ENCODE peak calls at places on chromosomes 12 and 14, in ten cellular contexts. One of them, this sample, is unnamed.

GRCh38 chr12:27396416-27396815 is 50.1 kb upstream of the SMCO2 start:
- DNase-seq in neuronal stem cell: no peak
- DNase-seq in SJCRH30: no peak
- DNase-seq in HCT116: no peak
- DNase-seq in lower leg skin: no peak
- DNase-seq in right cardiac atrium: no peak
- DNase-seq in aorta: no peak
- DNase-seq in right lobe of liver: no peak
- DNase-seq in upper lobe of right lung: no peak
- DNase-seq in retinal pigment epithelial cell: no peak
- DNase-seq in this sample: no peak

GRCh38 chr14:50763386-50764007 is 67.5 kb downstream of the NIN start:
- DNase-seq in neuronal stem cell: no peak
- DNase-seq in SJCRH30: no peak
- DNase-seq in HCT116: no peak
- DNase-seq in lower leg skin: no peak
- DNase-seq in right cardiac atrium: no peak
- DNase-seq in aorta: no peak
- DNase-seq in right lobe of liver: no peak
- DNase-seq in upper lobe of right lung: no peak
- DNase-seq in retinal pigment epithelial cell: no peak
- DNase-seq in this sample: peak; percentile 34

GRCh38 chr12:12236896-12237295 is 29.9 kb downstream of the LRP6 start:
- DNase-seq in neuronal stem cell: no peak
- DNase-seq in SJCRH30: no peak
- DNase-seq in HCT116: no peak
- DNase-seq in lower leg skin: no peak
- DNase-seq in right cardiac atrium: no peak
- DNase-seq in aorta: no peak
- DNase-seq in right lobe of liver: no peak
- DNase-seq in upper lobe of right lung: no peak
- DNase-seq in retinal pigment epithelial cell: no peak
- DNase-seq in this sample: no peak

GRCh38 chr12:119157528-119157927 is 21.2 kb upstream of the HSPB8 start:
- DNase-seq in neuronal stem cell: no peak
- DNase-seq in SJCRH30: no peak
- DNase-seq in HCT116: no peak
- DNase-seq in lower leg skin: no peak
- DNase-seq in right cardiac atrium: peak; percentile 95
- DNase-seq in aorta: peak; percentile 88
- DNase-seq in right lobe of liver: no peak
- DNase-seq in upper lobe of right lung: peak; percentile 78
- DNase-seq in retinal pigment epithelial cell: no peak
- DNase-seq in this sample: no peak

GRCh38 chr14:90671382-90671781 is 144.8 kb downstream of the TTC7B start:
- DNase-seq in neuronal stem cell: no peak
- DNase-seq in SJCRH30: no peak
- DNase-seq in HCT116: no peak
- DNase-seq in lower leg skin: no peak
- DNase-seq in right cardiac atrium: no peak
- DNase-seq in aorta: no peak
- DNase-seq in right lobe of liver: no peak
- DNase-seq in upper lobe of right lung: no peak
- DNase-seq in retinal pigment epithelial cell: no peak
- DNase-seq in this sample: no peak

GRCh38 chr12:96882862-96883261 is 24.2 kb upstream of the NEDD1 start:
- DNase-seq in neuronal stem cell: no peak
- DNase-seq in SJCRH30: no peak
- DNase-seq in HCT116: no peak
- DNase-seq in lower leg skin: no peak
- DNase-seq in right cardiac atrium: no peak
- DNase-seq in aorta: no peak
- DNase-seq in right lobe of liver: no peak
- DNase-seq in upper lobe of right lung: no peak
- DNase-seq in retinal pigment epithelial cell: no peak
- DNase-seq in this sample: no peak

GRCh38 chr14:30227436-30227835 is 299.8 kb upstream of the PRKD1 start:
- DNase-seq in neuronal stem cell: no peak
- DNase-seq in SJCRH30: no peak
- DNase-seq in HCT116: no peak
- DNase-seq in lower leg skin: no peak
- DNase-seq in right cardiac atrium: peak; percentile 61
- DNase-seq in aorta: no peak
- DNase-seq in right lobe of liver: no peak
- DNase-seq in upper lobe of right lung: no peak
- DNase-seq in retinal pigment epithelial cell: no peak
- DNase-seq in this sample: no peak

GRCh38 chr12:92363295-92364146 is 217.9 kb upstream of the BTG1 start:
- DNase-seq in neuronal stem cell: no peak
- DNase-seq in SJCRH30: peak; percentile 95
- DNase-seq in HCT116: no peak
- DNase-seq in lower leg skin: no peak
- DNase-seq in right cardiac atrium: peak; percentile 76
- DNase-seq in aorta: no peak
- DNase-seq in right lobe of liver: no peak
- DNase-seq in upper lobe of right lung: no peak
- DNase-seq in retinal pigment epithelial cell: no peak
- DNase-seq in this sample: peak; percentile 28

DNA sequence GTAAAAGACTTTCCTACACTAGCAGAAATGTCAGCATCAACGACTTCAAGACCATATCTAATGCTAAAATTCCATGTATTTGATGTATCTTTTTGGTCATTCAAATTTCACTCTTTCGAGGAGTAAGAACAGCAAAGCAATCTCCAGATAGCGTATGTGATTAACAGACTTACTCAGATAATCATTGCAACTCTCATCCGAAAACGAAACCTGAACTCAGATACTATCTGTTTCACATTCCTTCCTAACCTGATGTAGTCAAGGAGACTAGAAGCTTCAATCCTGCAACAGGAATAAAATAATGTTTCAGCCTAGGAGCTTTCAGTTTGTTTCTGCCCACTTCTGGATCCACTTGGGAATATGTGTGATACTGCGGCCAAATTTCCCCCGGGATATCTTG is 286.3 kb downstream of the NUAK1 start:
- DNase-seq in neuronal stem cell: no peak
- DNase-seq in SJCRH30: no peak
- DNase-seq in HCT116: no peak
- DNase-seq in lower leg skin: no peak
- DNase-seq in right cardiac atrium: no peak
- DNase-seq in aorta: no peak
- DNase-seq in right lobe of liver: no peak
- DNase-seq in upper lobe of right lung: no peak
- DNase-seq in retinal pigment epithelial cell: no peak
- DNase-seq in this sample: no peak
- H3K4me3 ChIP-seq in neuronal stem cell: no peak overlapping the region
- H3K4me3 ChIP-seq in SJCRH30: no peak overlapping the region
- H3K4me3 ChIP-seq in HCT116: no peak overlapping the region
- H3K4me3 ChIP-seq in lower leg skin: no peak overlapping the region
- H3K4me3 ChIP-seq in right cardiac atrium: peak overlapping the region; percentile 33
- H3K4me3 ChIP-seq in aorta: no peak overlapping the region
- H3K4me3 ChIP-seq in right lobe of liver: no peak overlapping the region
- H3K4me3 ChIP-seq in upper lobe of right lung: no peak overlapping the region
- H3K4me3 ChIP-seq in retinal pigment epithelial cell: no peak overlapping the region
- H3K4me3 ChIP-seq in this sample: no peak overlapping the region

GRCh38 chr12:77943466-77943865 is 112.8 kb downstream of the NAV3 start:
- DNase-seq in neuronal stem cell: no peak
- DNase-seq in SJCRH30: no peak
- DNase-seq in HCT116: peak; percentile 43
- DNase-seq in lower leg skin: no peak
- DNase-seq in right cardiac atrium: no peak
- DNase-seq in aorta: no peak
- DNase-seq in right lobe of liver: no peak
- DNase-seq in upper lobe of right lung: no peak
- DNase-seq in retinal pigment epithelial cell: no peak
- DNase-seq in this sample: no peak

GRCh38 chr12:77938301-77938700 is 107.6 kb downstream of the NAV3 start:
- DNase-seq in neuronal stem cell: no peak
- DNase-seq in SJCRH30: no peak
- DNase-seq in HCT116: no peak
- DNase-seq in lower leg skin: no peak
- DNase-seq in right cardiac atrium: no peak
- DNase-seq in aorta: no peak
- DNase-seq in right lobe of liver: no peak
- DNase-seq in upper lobe of right lung: no peak
- DNase-seq in retinal pigment epithelial cell: no peak
- DNase-seq in this sample: no peak

GRCh38 chr12:77941396-77941795 is 110.7 kb downstream of the NAV3 start:
- DNase-seq in neuronal stem cell: no peak
- DNase-seq in SJCRH30: no peak
- DNase-seq in HCT116: no peak
- DNase-seq in lower leg skin: no peak
- DNase-seq in right cardiac atrium: no peak
- DNase-seq in aorta: no peak
- DNase-seq in right lobe of liver: no peak
- DNase-seq in upper lobe of right lung: no peak
- DNase-seq in retinal pigment epithelial cell: no peak
- DNase-seq in this sample: no peak

GRCh38 chr12:77940011-77940423 is 109.3 kb downstream of the NAV3 start:
- DNase-seq in neuronal stem cell: no peak
- DNase-seq in SJCRH30: peak; percentile 2
- DNase-seq in HCT116: peak; percentile 85
- DNase-seq in lower leg skin: no peak
- DNase-seq in right cardiac atrium: no peak
- DNase-seq in aorta: no peak
- DNase-seq in right lobe of liver: no peak
- DNase-seq in upper lobe of right lung: no peak
- DNase-seq in retinal pigment epithelial cell: no peak
- DNase-seq in this sample: no peak

GRCh38 chr12:77940566-77940965 is 109.9 kb downstream of the NAV3 start:
- DNase-seq in neuronal stem cell: no peak
- DNase-seq in SJCRH30: peak; percentile 13
- DNase-seq in HCT116: no peak
- DNase-seq in lower leg skin: no peak
- DNase-seq in right cardiac atrium: no peak
- DNase-seq in aorta: no peak
- DNase-seq in right lobe of liver: no peak
- DNase-seq in upper lobe of right lung: no peak
- DNase-seq in retinal pigment epithelial cell: no peak
- DNase-seq in this sample: no peak
- H3K4me3 ChIP-seq in neuronal stem cell: no peak overlapping the region
- H3K4me3 ChIP-seq in SJCRH30: no peak overlapping the region
- H3K4me3 ChIP-seq in HCT116: peak overlapping the region; percentile 19
- H3K4me3 ChIP-seq in lower leg skin: no peak overlapping the region
- H3K4me3 ChIP-seq in right cardiac atrium: no peak overlapping the region
- H3K4me3 ChIP-seq in aorta: no peak overlapping the region
- H3K4me3 ChIP-seq in right lobe of liver: no peak overlapping the region
- H3K4me3 ChIP-seq in upper lobe of right lung: no peak overlapping the region
- H3K4me3 ChIP-seq in retinal pigment epithelial cell: no peak overlapping the region
- H3K4me3 ChIP-seq in this sample: no peak overlapping the region

GRCh38 chr12:111936869-111937268 is 76.1 kb downstream of the TMEM116 start:
- DNase-seq in neuronal stem cell: no peak
- DNase-seq in SJCRH30: no peak
- DNase-seq in HCT116: no peak
- DNase-seq in lower leg skin: no peak
- DNase-seq in right cardiac atrium: no peak
- DNase-seq in aorta: no peak
- DNase-seq in right lobe of liver: no peak
- DNase-seq in upper lobe of right lung: no peak
- DNase-seq in retinal pigment epithelial cell: no peak
- DNase-seq in this sample: no peak

GRCh38 chr12:111937429-111937828 is 75.5 kb downstream of the TMEM116 start:
- DNase-seq in neuronal stem cell: no peak
- DNase-seq in SJCRH30: no peak
- DNase-seq in HCT116: no peak
- DNase-seq in lower leg skin: no peak
- DNase-seq in right cardiac atrium: no peak
- DNase-seq in aorta: no peak
- DNase-seq in right lobe of liver: no peak
- DNase-seq in upper lobe of right lung: no peak
- DNase-seq in retinal pigment epithelial cell: peak; percentile 21
- DNase-seq in this sample: no peak

GRCh38 chr12:111927346-111927745 is 85.3 kb downstream of the MAPKAPK5 start:
- DNase-seq in neuronal stem cell: no peak
- DNase-seq in SJCRH30: no peak
- DNase-seq in HCT116: no peak
- DNase-seq in lower leg skin: no peak
- DNase-seq in right cardiac atrium: no peak
- DNase-seq in aorta: no peak
- DNase-seq in right lobe of liver: no peak
- DNase-seq in upper lobe of right lung: no peak
- DNase-seq in retinal pigment epithelial cell: no peak
- DNase-seq in this sample: no peak

GRCh38 chr12:111926631-111927030 is 84.6 kb downstream of the MAPKAPK5 start:
- DNase-seq in neuronal stem cell: no peak
- DNase-seq in SJCRH30: no peak
- DNase-seq in HCT116: no peak
- DNase-seq in lower leg skin: no peak
- DNase-seq in right cardiac atrium: no peak
- DNase-seq in aorta: no peak
- DNase-seq in right lobe of liver: no peak
- DNase-seq in upper lobe of right lung: no peak
- DNase-seq in retinal pigment epithelial cell: no peak
- DNase-seq in this sample: no peak

DNA sequence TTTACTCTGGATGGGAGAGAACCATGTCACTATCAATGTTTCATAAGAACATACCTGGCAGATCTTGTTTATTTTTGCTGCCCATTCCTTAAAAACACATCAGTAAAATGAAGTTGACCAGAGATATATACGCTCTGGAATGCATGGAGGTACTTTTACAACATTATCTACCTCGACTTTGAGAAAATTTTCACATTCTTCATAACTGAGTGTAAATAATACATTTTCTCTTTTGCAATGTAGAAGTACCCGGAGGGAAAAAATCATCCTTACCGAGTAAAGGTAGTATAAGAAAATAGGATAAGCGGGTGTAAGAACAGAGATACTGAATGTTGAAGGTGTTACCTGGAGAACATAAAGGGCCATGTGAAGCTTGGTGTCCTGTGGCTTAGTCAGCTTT is 80.7 kb downstream of the TMEM116 start:
- DNase-seq in neuronal stem cell: no peak
- DNase-seq in SJCRH30: no peak
- DNase-seq in HCT116: no peak
- DNase-seq in lower leg skin: no peak
- DNase-seq in right cardiac atrium: no peak
- DNase-seq in aorta: no peak
- DNase-seq in right lobe of liver: no peak
- DNase-seq in upper lobe of right lung: no peak
- DNase-seq in retinal pigment epithelial cell: no peak
- DNase-seq in this sample: no peak
- H3K4me3 ChIP-seq in neuronal stem cell: no peak overlapping the region
- H3K4me3 ChIP-seq in SJCRH30: no peak overlapping the region
- H3K4me3 ChIP-seq in HCT116: no peak overlapping the region
- H3K4me3 ChIP-seq in lower leg skin: no peak overlapping the region
- H3K4me3 ChIP-seq in right cardiac atrium: no peak overlapping the region
- H3K4me3 ChIP-seq in aorta: no peak overlapping the region
- H3K4me3 ChIP-seq in right lobe of liver: no peak overlapping the region
- H3K4me3 ChIP-seq in upper lobe of right lung: no peak overlapping the region
- H3K4me3 ChIP-seq in retinal pigment epithelial cell: no peak overlapping the region
- H3K4me3 ChIP-seq in this sample: no peak overlapping the region

DNA sequence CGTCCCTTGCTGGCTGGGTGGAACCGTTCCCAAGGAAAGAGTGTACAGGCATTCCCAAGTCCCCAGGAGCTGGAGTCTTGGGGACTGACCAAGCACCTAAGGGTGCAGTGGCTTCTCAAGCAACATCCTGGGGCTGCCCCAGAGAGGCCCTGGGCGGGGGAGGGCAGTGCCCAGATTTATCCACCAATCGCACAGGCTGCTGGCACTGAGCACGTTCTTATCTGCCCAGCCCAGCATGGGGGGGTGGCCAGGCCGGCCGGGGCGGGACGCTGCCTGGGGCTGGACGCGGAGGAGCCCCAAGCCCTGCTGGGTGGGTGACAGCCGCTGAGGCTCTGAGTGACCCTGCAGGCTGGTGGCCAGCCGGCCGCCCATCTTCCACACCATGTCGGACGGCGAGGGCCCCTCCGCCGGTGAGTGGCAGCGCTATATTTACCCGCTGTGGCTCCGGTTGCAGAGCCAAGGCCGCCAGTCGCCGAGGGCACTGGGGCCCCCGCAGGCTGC is 53.4 kb downstream of the CYP46A1 start:
- DNase-seq in neuronal stem cell: no peak
- DNase-seq in SJCRH30: peak; percentile 27
- DNase-seq in HCT116: no peak
- DNase-seq in lower leg skin: no peak
- DNase-seq in right cardiac atrium: peak; percentile 92
- DNase-seq in aorta: peak; percentile 91
- DNase-seq in right lobe of liver: no peak
- DNase-seq in upper lobe of right lung: peak; percentile 85
- DNase-seq in retinal pigment epithelial cell: no peak
- DNase-seq in this sample: peak; percentile 53
- H3K4me3 ChIP-seq in neuronal stem cell: no peak overlapping the region
- H3K4me3 ChIP-seq in SJCRH30: peak overlapping the region; percentile 39
- H3K4me3 ChIP-seq in HCT116: peak overlapping the region; percentile 33
- H3K4me3 ChIP-seq in lower leg skin: no peak overlapping the region
- H3K4me3 ChIP-seq in right cardiac atrium: peak overlapping the region; percentile 38
- H3K4me3 ChIP-seq in aorta: peak overlapping the region; percentile 55
- H3K4me3 ChIP-seq in right lobe of liver: peak overlapping the region; percentile 35
- H3K4me3 ChIP-seq in upper lobe of right lung: peak overlapping the region; percentile 58
- H3K4me3 ChIP-seq in retinal pigment epithelial cell: peak overlapping the region; percentile 49
- H3K4me3 ChIP-seq in this sample: peak overlapping the region; percentile 34

This sample was measured in uterus.